ENCODE peak calls at places on chromosome 12, in ten cellular contexts. Y is mucosa of descending colon, N is pancreas, M is breast epithelium, S is endodermal cell, U is ovary, R is PC-3, L is upper lobe of right lung, V is psoas muscle, I is tibial nerve. A is an unnamed sample.

GRCh38 chr12:66062280-66062605 is 68.3 kb downstream of the LLPH start:
- DNase-seq in U (no peak), S (no peak), V (no peak), N (no peak), L (no peak), I (no peak), R (no peak), M (no peak), Y (no peak), A (no peak)

GRCh38 chr12:117629454-117629853 is 268.0 kb upstream of the NOS1 start:
- DNase-seq in S (no peak), U (no peak), L (no peak), Y (no peak), V (no peak), R (no peak), N (no peak), I (no peak), M (no peak), A (no peak)

GRCh38 chr12:131991816-131992430 is 42.2 kb downstream of the EP400 start:
- DNase-seq in N (no peak), V (no peak), L (no peak), M (no peak), U (no peak), I (no peak), R (no peak), S (peak; percentile 14), Y (no peak), A (no peak)

GRCh38 chr12:43776498-43776897 is 17.7 kb downstream of the IRAK4 start:
- DNase-seq in I (peak; percentile 8), V (no peak), Y (no peak), M (no peak), R (peak; percentile 76), U (no peak), N (no peak), L (no peak), S (no peak), A (no peak)

GRCh38 chr12:57213763-57214397 is 2.7 kb upstream of the NXPH4 start:
- DNase-seq in U (no peak), Y (no peak), N (no peak), I (no peak), V (no peak), L (no peak), R (no peak), M (no peak), S (no peak), A (no peak)

GRCh38 chr12:108204618-108205017 is 75.5 kb downstream of the WSCD2 start:
- DNase-seq in R (no peak), V (no peak), N (no peak), S (no peak), M (no peak), L (no peak), I (no peak), Y (no peak), U (no peak), A (no peak)

GRCh38 chr12:117045175-117045997 is 53.8 kb downstream of the TESC start:
- DNase-seq in N (no peak), U (no peak), Y (peak; percentile 43), R (no peak), V (peak; percentile 48), L (no peak), I (no peak), M (no peak), S (peak; percentile 66), A (no peak)

GRCh38 chr12:55728932-55729591 is at the start of gene CD63:
- DNase-seq in M (peak; percentile 79), S (peak; percentile 94), R (peak; percentile 77), U (peak; percentile 96), V (peak; percentile 96), I (peak; percentile 86), N (peak; percentile 88), L (peak; percentile 96), Y (peak; percentile 93), A (peak; percentile 94)

GRCh38 chr12:22505826-22506225 is 38.5 kb downstream of the C2CD5 start:
- DNase-seq in M (no peak), U (no peak), I (no peak), S (no peak), R (no peak), V (no peak), Y (no peak), N (no peak), L (no peak), A (no peak)

GRCh38 chr12:22658214-22658613 is 33.2 kb downstream of the ETNK1 start:
- DNase-seq in S (no peak), L (no peak), U (no peak), R (peak; percentile 76), N (no peak), I (no peak), V (no peak), Y (no peak), M (no peak), A (no peak)

GRCh38 chr12:57128519-57129247 is 400 bp downstream of the LRP1 start:
- DNase-seq in R (no peak), S (peak; percentile 83), I (no peak), N (no peak), U (no peak), L (no peak), Y (no peak), V (no peak), M (no peak), A (peak; percentile 52)

GRCh38 chr12:39627914-39628313 is 8.3 kb upstream of the ABCD2 start:
- DNase-seq in S (no peak), V (no peak), M (no peak), U (no peak), R (no peak), N (no peak), L (no peak), Y (no peak), I (no peak), A (no peak)

GRCh38 chr12:29082522-29082921 is 66.6 kb upstream of the FAR2 start:
- DNase-seq in U (no peak), I (no peak), N (no peak), Y (no peak), R (no peak), L (no peak), V (no peak), S (no peak), M (no peak), A (no peak)

GRCh38 chr12:68180792-68181744 is 21.5 kb upstream of the IFNG start:
- DNase-seq in L (no peak), N (no peak), I (no peak), M (no peak), U (no peak), S (no peak), V (peak; percentile 50), Y (no peak), R (no peak), A (no peak)

GRCh38 chr12:75820848-75821578 is 210.6 kb downstream of the PHLDA1 start:
- DNase-seq in Y (no peak), I (peak; percentile 66), S (no peak), V (peak; percentile 70), M (no peak), L (no peak), U (peak; percentile 71), N (no peak), R (peak; percentile 65), A (no peak)

GRCh38 chr12:131353826-131354225 is 357.1 kb upstream of the SFSWAP start:
- DNase-seq in M (no peak), S (peak; percentile 45), I (no peak), U (no peak), Y (no peak), N (no peak), V (no peak), L (no peak), R (peak; percentile 7), A (no peak)

GRCh38 chr12:51838762-51839161 is 9.8 kb downstream of the FIGNL2 start:
- DNase-seq in R (no peak), L (no peak), M (no peak), N (no peak), U (no peak), I (no peak), V (no peak), Y (no peak), S (peak; percentile 46), A (no peak)

GRCh38 chr12:43848786-43849185 is 12.9 kb downstream of the TMEM117 start:
- DNase-seq in U (no peak), L (no peak), M (no peak), V (no peak), I (no peak), S (no peak), N (no peak), Y (no peak), R (peak; percentile 6), A (no peak)

GRCh38 chr12:132178801-132179401 is 34.6 kb downstream of the NOC4L start:
- DNase-seq in R (peak; percentile 81), U (no peak), V (peak; percentile 59), S (no peak), I (no peak), N (no peak), Y (peak; percentile 52), L (no peak), M (no peak), A (peak; percentile 13)

GRCh38 chr12:120132437-120132836 is 15.9 kb upstream of the RAB35 start:
- DNase-seq in S (no peak), L (no peak), V (no peak), Y (no peak), M (no peak), N (no peak), I (no peak), R (no peak), U (no peak), A (peak; percentile 8)

GRCh38 chr12:84276215-84276614 is 636.4 kb downstream of the SLC6A15 start:
- DNase-seq in S (no peak), V (no peak), N (no peak), I (no peak), L (no peak), Y (no peak), M (no peak), U (no peak), R (no peak), A (no peak)

GRCh38 chr12:92539966-92540791 is 162.6 kb upstream of the PLEKHG7 start:
- DNase-seq in N (peak; percentile 69), S (peak; percentile 83), L (no peak), I (no peak), V (peak; percentile 53), R (no peak), Y (no peak), M (no peak), U (no peak), A (no peak)
- TF ChIP-seq CTCF in N (no peak), S (peak; percentile 51), L (no peak), I (peak; percentile 20), V (no peak), R (no peak), Y (no peak), M (no peak), U (no peak), A (no peak)

GRCh38 chr12:41473441-41473840 is 285.3 kb downstream of the PDZRN4 start:
- DNase-seq in I (no peak), S (no peak), L (no peak), N (no peak), M (no peak), V (no peak), Y (no peak), R (no peak), U (no peak), A (no peak)
- H3K36me3 ChIP-seq in I (no peaks in the 10 kb centered on the region), S (no peaks in the 10 kb centered on the region), L (no peaks in the 10 kb centered on the region), N (no peaks in the 10 kb centered on the region), M (no peaks in the 10 kb centered on the region), V (no peaks in the 10 kb centered on the region), Y (no peaks in the 10 kb centered on the region), R (no peaks in the 10 kb centered on the region), U (no peaks in the 10 kb centered on the region), A (no peaks in the 10 kb centered on the region)

GRCh38 chr12:109880049-109880931 is at the start of gene GLTP:
- DNase-seq in Y (peak; percentile 91), M (peak; percentile 82), I (peak; percentile 67), V (peak; percentile 93), S (peak; percentile 98), U (peak; percentile 80), L (peak; percentile 94), N (peak; percentile 83), R (peak; percentile 97), A (peak; percentile 88)
- TF ChIP-seq CTCF in Y (peak; percentile 77), M (no peak), I (peak; percentile 99), V (peak; percentile 75), S (peak; percentile 68), U (peak; percentile 91), L (peak; percentile 43), N (peak; percentile 40), R (peak; percentile 33), A (peak; percentile 97)

GRCh38 chr12:112996501-112996900 is 18.2 kb downstream of the OAS2 start:
- DNase-seq in U (no peak), N (no peak), M (no peak), R (no peak), V (no peak), Y (no peak), I (no peak), L (no peak), S (no peak), A (no peak)
- H3K36me3 ChIP-seq in U (no peaks in the 10 kb centered on the region), N (no peaks in the 10 kb centered on the region), M (no peaks in the 10 kb centered on the region), R (no peaks in the 10 kb centered on the region), V (no peaks in the 10 kb centered on the region), Y (no peaks in the 10 kb centered on the region), I (peaks cover 8% of the 10 kb centered on the region), L (peaks cover 34% of the 10 kb centered on the region), S (no peaks in the 10 kb centered on the region), A (peaks cover 1% of the 10 kb centered on the region)

A was measured in right lobe of liver.